ENCODE peak calls at places on chromosome 6, in seven cellular contexts. J, X, Q, S, Y, M and A are unnamed samples. For H3K4me1, the result is how much of the 10 kb centered on the place peaks cover.

GRCh38 chr6:159934181-159934580 is 34.7 kb upstream of the IGF2R start:
- DNase-seq in J (no peak), X (no peak), Q (no peak), S (no peak), Y (no peak), M (no peak), A (no peak)

GRCh38 chr6:9523462-9523861 is 891.4 kb downstream of the TFAP2A start:
- DNase-seq in J (no peak), X (peak), Q (no peak), S (no peak), Y (peak), M (no peak), A (no peak)

GRCh38 chr6:32252326-32253009 is 28.6 kb upstream of the NOTCH4 start:
- DNase-seq in J (no peak), X (no peak), Q (no peak), S (no peak), Y (no peak), M (no peak), A (no peak)

GRCh38 chr6:100774681-100775080 is 106.4 kb downstream of the ASCC3 start:
- DNase-seq in J (no peak), X (peak), Q (no peak), S (no peak), Y (peak), M (no peak), A (no peak)

GRCh38 chr6:166678426-166678825 is 51.4 kb upstream of the RPS6KA2 start:
- DNase-seq in J (no peak), X (peak), Q (no peak), S (no peak), Y (peak), M (no peak), A (no peak)

GRCh38 chr6:79078057-79078969 is at the start of gene PHIP:
- DNase-seq in J (peak), X (peak), Q (peak), S (peak), Y (peak), M (peak), A (peak)

GRCh38 chr6:90343581-90343980 is 46.9 kb upstream of the BACH2 start:
- DNase-seq in J (no peak), X (peak), Q (no peak), S (peak), Y (peak), M (no peak), A (no peak)

GRCh38 chr6:77829736-77830135 is 176.9 kb downstream of the MEI4 start:
- DNase-seq in J (no peak), X (no peak), Q (no peak), S (no peak), Y (no peak), M (no peak), A (no peak)

GRCh38 chr6:134421496-134421895 is 103.6 kb upstream of the SGK1 start:
- DNase-seq in J (no peak), X (no peak), Q (no peak), S (no peak), Y (peak), M (no peak), A (no peak)

GRCh38 chr6:162572240-162572639 is 155.3 kb downstream of the PRKN start:
- DNase-seq in J (no peak), X (no peak), Q (no peak), S (no peak), Y (no peak), M (no peak), A (no peak)

GRCh38 chr6:25713802-25714201 is 40.7 kb upstream of the SLC17A4 start:
- DNase-seq in J (no peak), X (no peak), Q (no peak), S (no peak), Y (peak), M (no peak), A (no peak)

GRCh38 chr6:90393232-90393884 is 96.7 kb upstream of the BACH2 start:
- DNase-seq in J (no peak), X (peak), Q (peak), S (peak), Y (peak), M (no peak), A (no peak)

GRCh38 chr6:63975685-63976084 is 340.1 kb downstream of the PHF3 start:
- DNase-seq in J (no peak), X (no peak), Q (no peak), S (no peak), Y (peak), M (no peak), A (no peak)

GRCh38 chr6:1372690-1373089 is 16.7 kb upstream of the FOXF2 start:
- DNase-seq in J (no peak), X (no peak), Q (no peak), S (no peak), Y (no peak), M (no peak), A (no peak)

GRCh38 chr6:36469946-36470345 is 27.1 kb downstream of the KCTD20 start:
- DNase-seq in J (no peak), X (no peak), Q (no peak), S (no peak), Y (no peak), M (no peak), A (no peak)

GRCh38 chr6:81304486-81304885 is 448.0 kb downstream of the TENT5A start:
- DNase-seq in J (no peak), X (no peak), Q (no peak), S (no peak), Y (no peak), M (no peak), A (no peak)

GRCh38 chr6:21138359-21139094 is 455.0 kb upstream of the SOX4 start:
- DNase-seq in J (no peak), X (peak), Q (no peak), S (no peak), Y (no peak), M (no peak), A (no peak)

GRCh38 chr6:35445691-35446090 is 6.4 kb upstream of the FANCE start:
- DNase-seq in J (no peak), X (peak), Q (no peak), S (no peak), Y (peak), M (no peak), A (no peak)

GRCh38 chr6:26123675-26124549 is 36.7 kb downstream of the HFE start:
- DNase-seq in J (peak), X (peak), Q (peak), S (peak), Y (peak), M (peak), A (peak)

GRCh38 chr6:52403627-52404026 is 16.5 kb upstream of the EFHC1 start:
- DNase-seq in J (peak), X (peak), Q (no peak), S (peak), Y (no peak), M (no peak), A (no peak)

GRCh38 chr6:83948851-83949250 is 84.7 kb upstream of the MRAP2 start:
- DNase-seq in J (no peak), X (no peak), Q (no peak), S (no peak), Y (no peak), M (no peak), A (no peak)

GRCh38 chr6:147381734-147382133 is 126.8 kb upstream of the SAMD5 start:
- DNase-seq in J (no peak), X (no peak), Q (no peak), S (no peak), Y (no peak), M (no peak), A (no peak)

GRCh38 chr6:140319209-140319608 is 944.8 kb upstream of the CITED2 start:
- DNase-seq in J (no peak), X (peak), Q (no peak), S (no peak), Y (peak), M (no peak), A (no peak)

GRCh38 chr6:45772886-45773285 is 242.8 kb downstream of the CLIC5 start:
- DNase-seq in J (no peak), X (no peak), Q (no peak), S (no peak), Y (no peak), M (no peak), A (no peak)

GRCh38 chr6:2857580-2858337 is 16.1 kb upstream of the SERPINB1 start:
- DNase-seq in J (peak), X (peak), Q (peak), S (peak), Y (peak), M (no peak), A (peak)

GRCh38 chr6:6913346-6913745 is 194.4 kb upstream of the RREB1 start:
- DNase-seq in J (no peak), X (no peak), Q (no peak), S (no peak), Y (no peak), M (no peak), A (no peak)

GRCh38 chr6:45185403-45186251 is 142.5 kb upstream of the RUNX2 start:
- DNase-seq in J (no peak), X (no peak), Q (no peak), S (no peak), Y (peak), M (no peak), A (no peak)

GRCh38 chr6:129050086-129050485 is 167.1 kb downstream of the LAMA2 start:
- DNase-seq in J (no peak), X (peak), Q (no peak), S (no peak), Y (no peak), M (no peak), A (no peak)

GRCh38 chr6:168695701-168696100 is 254.7 kb downstream of the SMOC2 start:
- DNase-seq in J (no peak), X (no peak), Q (no peak), S (no peak), Y (no peak), M (no peak), A (no peak)

DNA sequence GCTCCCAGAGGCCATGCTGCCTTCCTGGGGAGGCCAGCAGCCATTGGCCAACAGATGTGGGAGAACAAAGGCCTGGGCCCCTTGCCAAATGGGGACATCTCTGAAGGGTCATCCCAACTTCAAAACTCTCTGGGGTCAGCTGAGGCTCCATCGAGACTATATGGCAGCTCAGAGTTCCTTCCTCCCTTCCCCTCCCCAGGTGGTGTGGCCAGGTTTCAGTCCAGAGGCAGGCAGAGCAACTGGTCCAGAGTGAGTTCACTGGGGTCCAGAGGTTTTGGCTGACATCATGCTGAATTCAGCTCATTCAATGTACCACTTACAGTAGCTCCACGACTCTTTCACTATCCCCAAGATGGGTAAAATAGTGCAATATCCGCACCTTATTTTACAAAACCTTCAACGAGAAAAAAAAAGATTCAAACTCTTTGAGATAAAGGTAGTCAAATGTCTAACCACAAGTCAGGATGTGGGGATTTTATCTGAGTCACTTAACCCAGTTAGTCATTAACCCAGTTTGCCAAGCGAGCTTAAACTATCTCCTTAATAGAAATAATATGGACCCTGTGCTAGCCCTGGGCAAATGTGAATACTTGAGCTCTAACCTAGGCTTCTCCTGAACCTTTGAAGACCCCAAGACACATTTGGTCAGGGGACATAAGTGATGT is 108.4 kb upstream of the PLEKHG1 start:
- DNase-seq in J (no peak), X (peak), Q (no peak), S (no peak), Y (peak), M (no peak), A (no peak)
- H3K4me1 ChIP-seq in J (under half), X (under half), Q (under half), S (under half), Y (under half), M (under half), A (under half)

DNA sequence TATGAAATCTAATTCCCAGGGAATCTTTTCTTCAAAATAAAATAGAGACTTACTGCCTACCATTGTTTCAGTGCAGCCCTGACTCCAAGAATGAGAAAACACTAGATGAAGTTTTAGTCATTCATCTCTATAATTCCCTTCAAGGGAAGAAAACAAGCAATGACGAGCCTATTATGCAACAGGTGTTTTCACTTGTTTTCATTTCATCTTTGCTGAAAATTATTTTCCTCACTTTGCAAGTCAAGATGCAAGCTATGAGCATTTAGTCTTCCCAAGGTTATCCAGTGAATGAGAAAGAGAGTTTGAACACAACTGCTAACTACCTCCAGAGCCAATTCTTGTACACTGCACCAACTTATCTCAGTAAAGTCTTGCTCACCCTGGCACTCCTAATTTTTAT is 37.0 kb downstream of the MOXD1 start:
- DNase-seq in J (no peak), X (no peak), Q (no peak), S (no peak), Y (no peak), M (no peak), A (no peak)
- H3K4me1 ChIP-seq in J (under half), X (under half), Q (under half), S (under half), Y (under half), M (under half), A (under half)

DNA sequence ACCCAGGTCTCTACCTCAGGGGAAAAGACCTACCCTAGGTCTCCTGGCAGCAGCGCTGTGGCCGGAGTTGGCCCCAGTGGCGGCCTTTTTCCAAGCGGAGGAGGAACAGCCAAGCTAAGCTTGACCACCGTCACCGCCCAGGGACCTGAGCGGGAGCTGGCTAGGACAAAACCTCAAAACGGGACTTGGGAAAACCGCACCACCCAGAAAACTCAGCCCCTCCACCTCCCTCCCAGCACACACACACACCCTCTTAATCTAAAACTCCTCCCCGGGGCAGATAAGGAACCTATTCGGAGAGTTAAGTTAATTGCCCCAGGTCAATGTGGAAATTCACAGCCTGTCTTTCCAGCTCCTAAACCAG is 2.7 kb upstream of the TRERF1 start:
- DNase-seq in J (peak), X (no peak), Q (no peak), S (peak), Y (peak), M (no peak), A (no peak)
- H3K4me1 ChIP-seq in J (under half), X (under half), Q (under half), S (under half), Y (under half), M (under half), A (under half)

GRCh38 chr6:4872841-4873240 is 96.6 kb downstream of the CDYL start:
- DNase-seq in J (no peak), X (no peak), Q (no peak), S (no peak), Y (no peak), M (no peak), A (no peak)

GRCh38 chr6:4879724-4880372 is 103.6 kb downstream of the CDYL start:
- DNase-seq in J (no peak), X (no peak), Q (no peak), S (no peak), Y (no peak), M (no peak), A (no peak)

GRCh38 chr6:4871825-4872224 is 95.6 kb downstream of the CDYL start:
- DNase-seq in J (no peak), X (no peak), Q (no peak), S (no peak), Y (no peak), M (no peak), A (no peak)

GRCh38 chr6:4870821-4871494 is 94.8 kb downstream of the CDYL start:
- DNase-seq in J (no peak), X (peak), Q (no peak), S (no peak), Y (no peak), M (no peak), A (no peak)

GRCh38 chr6:4873928-4874327 is 97.7 kb downstream of the CDYL start:
- DNase-seq in J (no peak), X (no peak), Q (no peak), S (no peak), Y (no peak), M (no peak), A (no peak)
- H3K4me1 ChIP-seq in J (under half), X (under half), Q (under half), S (under half), Y (under half), M (under half), A (under half)

GRCh38 chr6:13479971-13480434 is 7.4 kb downstream of the GFOD1 start:
- DNase-seq in J (no peak), X (no peak), Q (no peak), S (no peak), Y (no peak), M (no peak), A (peak)
- H3K4me1 ChIP-seq in J (half or more), X (half or more), Q (under half), S (under half), Y (under half), M (under half), A (under half)

GRCh38 chr6:158848441-158848840 is 29.3 kb upstream of the EZR start:
- DNase-seq in J (no peak), X (peak), Q (no peak), S (no peak), Y (no peak), M (no peak), A (no peak)

GRCh38 chr6:158852312-158853071 is 33.3 kb upstream of the EZR start:
- DNase-seq in J (no peak), X (no peak), Q (peak), S (no peak), Y (no peak), M (no peak), A (no peak)

GRCh38 chr6:158853072-158853871 is 34.1 kb upstream of the EZR start:
- DNase-seq in J (peak), X (peak), Q (peak), S (no peak), Y (peak), M (no peak), A (no peak)

GRCh38 chr6:158849899-158850806 is 31.0 kb upstream of the EZR start:
- DNase-seq in J (no peak), X (peak), Q (peak), S (no peak), Y (peak), M (no peak), A (no peak)

GRCh38 chr6:158850807-158851115 is 31.6 kb upstream of the EZR start:
- DNase-seq in J (no peak), X (peak), Q (no peak), S (no peak), Y (peak), M (no peak), A (no peak)
- H3K4me1 ChIP-seq in J (under half), X (half or more), Q (half or more), S (under half), Y (under half), M (under half), A (under half)

GRCh38 chr6:163970846-163971564 is 556.5 kb downstream of the QKI start:
- DNase-seq in J (no peak), X (no peak), Q (no peak), S (no peak), Y (no peak), M (no peak), A (no peak)
- H3K4me1 ChIP-seq in J (under half), X (under half), Q (under half), S (under half), Y (under half), M (under half), A (under half)

GRCh38 chr6:47097092-47097945 is 55.2 kb upstream of the ADGRF1 start:
- DNase-seq in J (no peak), X (peak), Q (peak), S (peak), Y (peak), M (no peak), A (peak)
- H3K4me1 ChIP-seq in J (under half), X (under half), Q (under half), S (under half), Y (under half), M (under half), A (under half)

DNA sequence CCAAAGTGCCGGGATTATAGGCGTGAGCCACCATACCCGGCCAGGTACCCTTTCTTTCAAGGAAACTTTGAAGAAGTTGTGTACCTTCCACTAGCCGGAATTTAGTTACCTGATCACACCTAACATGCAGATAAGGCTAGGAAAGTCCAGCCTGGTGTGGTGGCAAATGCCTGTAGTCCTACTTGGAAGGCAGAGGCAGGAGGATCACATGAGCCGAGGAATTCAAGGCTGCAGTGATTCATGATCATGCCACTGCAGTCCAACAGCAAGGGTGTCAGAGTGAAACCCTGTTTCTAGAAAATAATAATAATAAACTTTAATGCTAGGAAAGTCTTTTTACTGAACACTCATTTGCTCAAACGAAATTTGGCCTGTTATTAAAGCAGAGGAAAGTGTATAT is 21.0 kb downstream of the NFYA start:
- DNase-seq in J (no peak), X (no peak), Q (no peak), S (no peak), Y (no peak), M (no peak), A (no peak)
- H3K4me1 ChIP-seq in J (under half), X (under half), Q (under half), S (under half), Y (under half), M (under half), A (under half)

DNA sequence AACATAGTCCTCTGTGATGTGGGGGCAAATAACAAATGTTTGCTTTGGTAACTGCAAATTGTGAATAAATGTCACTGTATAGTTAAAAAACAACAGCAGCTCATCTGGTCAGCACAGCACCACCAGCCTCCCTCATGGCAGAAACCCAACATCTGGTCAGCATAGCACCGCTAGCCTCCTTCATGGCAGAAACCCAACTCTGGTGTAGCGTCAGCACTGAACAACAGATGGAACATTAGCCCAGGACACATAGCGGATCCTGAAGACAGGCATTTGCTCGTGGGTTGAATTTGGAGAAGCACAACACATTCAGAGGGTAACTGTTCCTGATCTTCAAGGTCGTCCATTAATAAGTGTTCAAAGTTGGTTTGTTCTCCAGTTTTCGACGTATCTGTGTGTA is 265.9 kb downstream of the DLL1 start:
- DNase-seq in J (no peak), X (peak), Q (no peak), S (peak), Y (peak), M (peak), A (peak)
- H3K4me1 ChIP-seq in J (under half), X (under half), Q (under half), S (under half), Y (under half), M (under half), A (under half)